ENCODE peak calls at places on chromosomes 1 and 21, in five cellular contexts. P, U, F, X and S are unnamed samples. For H3K9me2, the result is how much of the 10 kb centered on the place peaks cover.

GRCh38 chr1:1432566-1432950 is 2.9 kb upstream of the VWA1 start:
- DNase-seq in P (no peak), F (no peak), X (no peak), U (no peak), S (no peak)

GRCh38 chr1:212166296-212167039 is 118.7 kb upstream of the PPP2R5A start:
- DNase-seq in F (no peak), P (no peak), U (no peak), X (no peak), S (no peak)

GRCh38 chr1:78339490-78339889 is 151.3 kb upstream of the PTGFR start:
- DNase-seq in F (no peak), P (no peak), U (no peak), X (no peak), S (peak)

GRCh38 chr1:186325239-186325638 is 49.8 kb downstream of the TPR start:
- DNase-seq in P (peak), U (peak), F (no peak), X (no peak), S (peak)

GRCh38 chr1:164683235-164683634 is 124.3 kb downstream of the PBX1 start:
- DNase-seq in U (no peak), F (peak), X (peak), P (no peak), S (no peak)

GRCh38 chr1:203287109-203287893 is 18.0 kb upstream of the BTG2 start:
- DNase-seq in F (no peak), P (peak), U (no peak), X (peak), S (no peak)

GRCh38 chr1:113439272-113439660 is 49.0 kb downstream of the MAGI3 start:
- DNase-seq in X (no peak), F (no peak), P (no peak), U (no peak), S (no peak)

GRCh38 chr1:241591317-241591716 is 48.9 kb downstream of the CHML start:
- DNase-seq in F (peak), U (no peak), X (peak), P (no peak), S (peak)

GRCh38 chr1:76949503-76949902 is 82.2 kb downstream of the ST6GALNAC5 start:
- DNase-seq in U (no peak), F (no peak), P (no peak), X (no peak), S (peak)

GRCh38 chr1:43653339-43653738 is 3.4 kb downstream of the KDM4A start:
- DNase-seq in U (peak), X (peak), P (peak), F (no peak), S (peak)

GRCh38 chr1:30101477-30102227 is 621.7 kb downstream of the MATN1 start:
- DNase-seq in U (peak), F (no peak), X (no peak), P (no peak), S (peak)

GRCh38 chr1:220885971-220886370 is 6.7 kb downstream of the HLX start:
- DNase-seq in P (no peak), U (no peak), X (no peak), F (no peak), S (no peak)

GRCh38 chr1:7250176-7250575 is 464.9 kb downstream of the CAMTA1 start:
- DNase-seq in U (no peak), P (no peak), F (no peak), X (no peak), S (peak)

GRCh38 chr1:230429072-230429735 is 3.1 kb upstream of the PGBD5 start:
- DNase-seq in U (no peak), F (no peak), P (no peak), X (no peak), S (no peak)

GRCh38 chr1:246602194-246602593 is 35.9 kb downstream of the CNST start:
- DNase-seq in X (no peak), F (no peak), P (no peak), U (no peak), S (peak)

GRCh38 chr21:31927872-31928476 is 55.2 kb downstream of the HUNK start:
- DNase-seq in F (no peak), X (no peak), P (no peak), U (no peak), S (peak)

GRCh38 chr1:40818264-40818961 is 34.8 kb downstream of the KCNQ4 start:
- DNase-seq in U (peak), F (no peak), X (peak), P (peak), S (peak)

GRCh38 chr21:45805321-45805720 is 161.8 kb downstream of the PCBP3 start:
- DNase-seq in F (no peak), X (no peak), U (no peak), P (no peak), S (no peak)

GRCh38 chr1:90335566-90335965 is 340.7 kb downstream of the ZNF326 start:
- DNase-seq in P (no peak), X (no peak), U (no peak), F (no peak), S (no peak)

GRCh38 chr1:209106861-209107260 is 476.7 kb upstream of the CAMK1G start:
- DNase-seq in F (no peak), P (no peak), X (no peak), U (no peak), S (no peak)

GRCh38 chr1:227396539-227397355 is 78.5 kb upstream of the CDC42BPA start:
- DNase-seq in P (no peak), X (no peak), U (no peak), F (no peak), S (no peak)

GRCh38 chr1:7591565-7591964 is 179.5 kb upstream of the VAMP3 start:
- DNase-seq in X (no peak), U (no peak), F (no peak), P (no peak), S (no peak)

GRCh38 chr1:206799311-206799710 is 27.0 kb upstream of the IL10 start:
- DNase-seq in P (no peak), F (no peak), X (no peak), U (no peak), S (peak)

GRCh38 chr1:224454337-224455055 is 19.9 kb upstream of the WDR26 start:
- DNase-seq in U (no peak), X (peak), P (no peak), F (peak), S (no peak)

GRCh38 chr1:3959361-3959760 is 59.3 kb upstream of the C1orf174 start:
- DNase-seq in P (no peak), X (no peak), U (no peak), F (no peak), S (no peak)

GRCh38 chr1:179229214-179230140 is at the start of gene ABL2:
- DNase-seq in X (peak), U (peak), F (peak), P (peak), S (peak)

GRCh38 chr1:153272186-153272585 is 12.7 kb downstream of the LORICRIN start:
- DNase-seq in P (no peak), X (no peak), U (no peak), F (no peak), S (no peak)

GRCh38 chr1:36225298-36225899 is 1.2 kb downstream of the THRAP3 start:
- DNase-seq in F (no peak), P (no peak), U (no peak), X (no peak), S (peak)

GRCh38 chr1:36224537-36225297 is 474 bp downstream of the THRAP3 start:
- DNase-seq in U (peak), X (peak), F (peak), P (no peak), S (peak)

GRCh38 chr1:36223373-36223995 is 759 bp upstream of the THRAP3 start:
- DNase-seq in U (peak), F (no peak), P (peak), X (peak), S (peak)

GRCh38 chr1:36223996-36224536 is at the start of gene THRAP3:
- DNase-seq in P (peak), X (peak), F (peak), U (peak), S (peak)

GRCh38 chr1:36222481-36223372 is 1.5 kb upstream of the THRAP3 start:
- DNase-seq in F (no peak), U (peak), P (no peak), X (no peak), S (no peak)
- H2AFZ ChIP-seq in F (peak), U (peak), P (peak), X (peak), S (peak)

GRCh38 chr1:84090447-84091244 is 53.4 kb upstream of the PRKACB start:
- DNase-seq in P (no peak), F (no peak), X (peak), U (no peak), S (no peak)

GRCh38 chr1:84101204-84101603 is 42.9 kb upstream of the PRKACB start:
- DNase-seq in F (no peak), P (no peak), U (no peak), X (peak), S (no peak)

GRCh38 chr1:84095308-84095707 is 48.8 kb upstream of the PRKACB start:
- DNase-seq in P (no peak), X (no peak), F (no peak), U (no peak), S (no peak)

DNA sequence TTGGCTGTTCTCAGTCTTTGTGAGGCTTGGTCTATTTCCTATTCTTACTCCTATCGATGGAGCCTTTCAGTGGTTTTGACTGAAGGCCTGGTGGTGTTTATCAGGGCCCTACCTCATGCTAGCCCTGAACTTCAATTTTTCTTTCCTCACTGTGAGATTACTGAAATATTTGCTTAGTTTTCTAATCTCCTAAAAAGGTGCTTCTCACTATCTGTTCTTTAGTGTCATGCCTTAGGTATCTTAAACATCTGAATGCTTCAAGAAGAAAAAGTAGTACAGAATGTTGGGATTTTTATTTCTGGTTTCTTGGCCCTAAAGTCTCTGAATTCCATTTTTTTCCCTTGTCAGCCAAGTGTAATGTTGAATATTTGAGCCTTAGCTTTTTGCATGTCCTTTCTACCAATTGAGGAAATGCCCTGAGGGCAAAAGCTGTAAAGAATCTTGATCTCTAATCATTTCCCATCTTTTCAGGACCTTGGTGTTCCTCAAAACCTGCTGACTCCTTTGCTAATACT is 47.9 kb upstream of the PRKACB start:
- DNase-seq in P (no peak), X (no peak), F (no peak), U (no peak), S (no peak)
- H3K9me2 ChIP-seq in P (under half), X (under half), F (under half), U (under half), S (under half)

GRCh38 chr1:155226910-155227260 is 18.4 kb downstream of the MTX1 start:
- DNase-seq in P (peak), U (peak), F (peak), X (peak), S (peak)
- H2AFZ ChIP-seq in P (no peak), U (no peak), F (peak), X (peak), S (peak)

GRCh38 chr1:160916666-160917065 is 31.7 kb upstream of the ITLN1 start:
- DNase-seq in U (no peak), X (no peak), P (no peak), F (no peak), S (no peak)
- H3K9me2 ChIP-seq in U (under half), X (under half), P (under half), F (under half), S (under half)